ENCODE peak calls at places on chromosomes 13 and 19, in nine cellular contexts. K is neural progenitor cell; N is germinal center; E is retina; L is G401; H is CD8-positive, alpha-beta memory T cell; G is thoracic aorta; B is NCI-H1092 treated with DMSO at 0.1 percent for 48 hours; F is left ventricle myocardium superior. P is an unnamed sample.

GRCh38 chr13:23657056-23657455 is 86.8 kb downstream of the TNFRSF19 start:
- DNase-seq in F (no peak), E (no peak), G (no peak), L (no peak), N (no peak), H (no peak), B (peak), K (no peak), P (no peak)

GRCh38 chr19:35006342-35006998 is 6.3 kb downstream of the GRAMD1A start:
- DNase-seq in L (no peak), B (no peak), E (no peak), H (no peak), K (no peak), N (no peak), F (no peak), G (no peak), P (no peak)

GRCh38 chr13:100394005-100394695 is 194.4 kb downstream of the GGACT start:
- DNase-seq in F (no peak), E (peak), N (no peak), K (no peak), H (no peak), L (no peak), G (no peak), B (no peak), P (peak)

GRCh38 chr13:105341256-105341655 is 1194.2 kb downstream of the EFNB2 start:
- DNase-seq in K (no peak), E (no peak), G (no peak), L (no peak), F (no peak), B (no peak), N (no peak), H (no peak), P (no peak)

GRCh38 chr19:49272204-49272603 is 52.8 kb downstream of the SLC6A16 start:
- DNase-seq in H (no peak), N (no peak), L (no peak), E (no peak), K (no peak), F (no peak), B (no peak), G (no peak), P (no peak)

GRCh38 chr13:97928306-97928705 is 25.2 kb upstream of the IPO5 start:
- DNase-seq in L (no peak), B (no peak), F (no peak), E (no peak), H (no peak), K (no peak), N (no peak), G (no peak), P (no peak)

GRCh38 chr13:66265446-66265845 is 964.7 kb downstream of the PCDH9 start:
- DNase-seq in K (no peak), L (no peak), G (no peak), N (no peak), H (no peak), E (no peak), B (no peak), F (no peak), P (no peak)

GRCh38 chr19:2032296-2032941 is 16.9 kb upstream of the BTBD2 start:
- DNase-seq in E (no peak), G (peak), N (no peak), K (peak), L (peak), H (peak), F (peak), B (peak), P (no peak)

GRCh38 chr13:66803759-66804456 is 426.2 kb downstream of the PCDH9 start:
- DNase-seq in E (peak), B (peak), H (no peak), F (no peak), G (no peak), K (no peak), N (no peak), L (peak), P (no peak)

GRCh38 chr19:50697414-50698124 is 22.0 kb downstream of the SHANK1 start:
- DNase-seq in H (no peak), F (no peak), N (no peak), L (no peak), K (no peak), E (no peak), G (no peak), B (no peak), P (no peak)

GRCh38 chr19:6271721-6272410 is 7.9 kb downstream of the MLLT1 start:
- DNase-seq in K (peak), L (peak), H (no peak), F (peak), B (peak), G (no peak), N (no peak), E (peak), P (no peak)

GRCh38 chr13:19658192-19658591 is 24.7 kb downstream of the MPHOSPH8 start:
- DNase-seq in G (no peak), K (no peak), N (no peak), E (no peak), H (no peak), L (no peak), F (no peak), B (no peak), P (no peak)

GRCh38 chr19:49710372-49710951 is 19.5 kb downstream of the CPT1C start:
- DNase-seq in N (no peak), B (no peak), L (no peak), E (no peak), K (no peak), G (no peak), H (no peak), F (no peak), P (no peak)

GRCh38 chr13:113636266-113636963 is 21.6 kb downstream of the ATP4B start:
- DNase-seq in H (no peak), B (no peak), G (no peak), N (no peak), E (no peak), F (peak), K (no peak), L (no peak), P (no peak)

GRCh38 chr13:31056650-31057275 is 104.9 kb downstream of the HSPH1 start:
- DNase-seq in L (no peak), K (no peak), N (no peak), F (no peak), E (peak), B (no peak), H (no peak), G (no peak), P (no peak)

GRCh38 chr13:50128406-50129048 is 113.3 kb downstream of the KCNRG start:
- DNase-seq in B (no peak), E (peak), K (peak), N (peak), F (no peak), L (no peak), H (no peak), G (no peak), P (peak)

GRCh38 chr13:102400619-102401125 is 1.2 kb downstream of the FGF14 start:
- DNase-seq in H (peak), N (no peak), G (no peak), K (peak), L (peak), E (no peak), B (peak), F (peak), P (no peak)

GRCh38 chr19:3506384-3507340 is 551 bp downstream of the FZR1 start:
- DNase-seq in L (no peak), G (no peak), H (peak), E (no peak), F (peak), N (peak), K (peak), B (no peak), P (peak)

GRCh38 chr19:16917401-16917800 is 28.6 kb downstream of the F2RL3 start:
- DNase-seq in N (no peak), E (no peak), H (no peak), B (no peak), L (no peak), G (no peak), F (no peak), K (no peak), P (no peak)

GRCh38 chr13:30510091-30510490 is 44.4 kb upstream of the HMGB1 start:
- DNase-seq in G (no peak), K (no peak), N (no peak), L (no peak), F (no peak), E (no peak), H (no peak), B (no peak), P (no peak)

GRCh38 chr13:44734204-44734707 is 158.1 kb upstream of the TSC22D1 start:
- DNase-seq in N (no peak), L (no peak), B (peak), F (peak), G (no peak), H (no peak), E (no peak), K (no peak), P (no peak)

GRCh38 chr13:77506874-77507273 is 28.6 kb upstream of the SCEL start:
- DNase-seq in B (no peak), L (no peak), E (no peak), G (no peak), N (no peak), K (no peak), F (no peak), H (no peak), P (no peak)

GRCh38 chr19:51098366-51099069 is 9.7 kb downstream of the CTU1 start:
- DNase-seq in B (no peak), H (peak), N (no peak), K (peak), L (no peak), E (peak), F (peak), G (no peak), P (no peak)

GRCh38 chr19:43437712-43438111 is 23.0 kb downstream of the TEX101 start:
- DNase-seq in F (no peak), L (no peak), E (no peak), H (no peak), N (no peak), K (no peak), G (no peak), B (no peak), P (no peak)

GRCh38 chr13:35992964-35993363 is 138.2 kb downstream of the DCLK1 start:
- DNase-seq in B (no peak), G (no peak), F (no peak), L (no peak), N (no peak), E (no peak), K (no peak), H (no peak), P (peak)

GRCh38 chr19:38252935-38253691 is 3.1 kb downstream of the PPP1R14A start:
- DNase-seq in N (no peak), E (peak), G (peak), K (peak), H (no peak), L (no peak), F (peak), B (no peak), P (no peak)

GRCh38 chr13:111492341-111492945 is 172.0 kb downstream of the TEX29 start:
- DNase-seq in H (no peak), L (no peak), N (no peak), E (no peak), F (no peak), B (no peak), K (no peak), G (no peak), P (no peak)

GRCh38 chr13:113122571-113123225 is at the start of gene F10:
- DNase-seq in G (no peak), L (no peak), F (peak), H (no peak), E (peak), K (peak), B (no peak), N (no peak), P (no peak)

GRCh38 chr13:29520671-29521070 is 74.8 kb downstream of the SLC7A1 start:
- DNase-seq in B (no peak), N (no peak), E (no peak), F (no peak), G (no peak), H (no peak), K (no peak), L (no peak), P (no peak)

GRCh38 chr19:57587529-57587928 is 3.6 kb downstream of the ZIK1 start:
- DNase-seq in H (no peak), G (no peak), B (no peak), N (no peak), F (no peak), E (no peak), K (no peak), L (no peak), P (no peak)

GRCh38 chr13:25489238-25489637 is 117.5 kb downstream of the ATP8A2 start:
- DNase-seq in F (no peak), L (peak), G (no peak), K (peak), B (peak), E (peak), N (no peak), H (no peak), P (no peak)

GRCh38 chr13:78576266-78576665 is 27.1 kb downstream of the POU4F1 start:
- DNase-seq in N (no peak), B (no peak), E (no peak), G (no peak), K (no peak), F (no peak), L (no peak), H (no peak), P (no peak)

GRCh38 chr19:51750381-51751124 is 1.1 kb downstream of the FPR1 start:
- DNase-seq in F (no peak), L (no peak), H (no peak), B (no peak), K (no peak), E (no peak), G (no peak), N (no peak), P (no peak)

GRCh38 chr19:38735257-38735686 is 9.0 kb downstream of the CAPN12 start:
- DNase-seq in F (peak), N (peak), K (peak), E (no peak), H (peak), L (no peak), G (no peak), B (no peak), P (peak)

GRCh38 chr13:114128624-114129522 is 3.5 kb downstream of the RASA3 start:
- DNase-seq in K (no peak), L (no peak), H (peak), G (peak), F (peak), N (peak), B (no peak), E (peak), P (peak)

GRCh38 chr19:34555447-34555846 is 73.9 kb downstream of the WTIP start:
- DNase-seq in E (no peak), F (no peak), B (peak), H (no peak), G (no peak), K (peak), L (peak), N (no peak), P (peak)

GRCh38 chr13:43245374-43245964 is 222.1 kb downstream of the DNAJC15 start:
- DNase-seq in H (no peak), E (no peak), K (no peak), F (no peak), G (no peak), N (no peak), B (no peak), L (no peak), P (no peak)

GRCh38 chr19:16334421-16334820 is 9.8 kb downstream of the KLF2 start:
- DNase-seq in L (no peak), F (no peak), N (no peak), E (no peak), H (no peak), G (no peak), K (no peak), B (no peak), P (no peak)

P was measured in GM12865.